ENCODE peak calls at places on chromosomes 12 and 14, in nine cellular contexts. Q is BJ, G is Peyer's patch, P is mammary epithelial cell, T is Karpas-422, S is pancreas, J is fibroblast of mammary gland, Z is ovary, R is tibial artery. U is an unnamed sample.

GRCh38 chr12:91778091-91778819 is 367.4 kb downstream of the BTG1 start:
- DNase-seq in Z (no peak), Q (no peak), P (no peak), R (peak), S (no peak), J (peak), T (no peak), G (no peak), U (no peak)

GRCh38 chr12:120353136-120353535 is 15.8 kb downstream of the MSI1 start:
- DNase-seq in S (peak), P (no peak), G (no peak), J (no peak), T (no peak), R (no peak), Z (no peak), Q (no peak), U (no peak)

GRCh38 chr14:59511916-59512530 is 27.7 kb downstream of the JKAMP start:
- DNase-seq in J (no peak), S (no peak), Q (no peak), R (no peak), P (no peak), Z (no peak), T (peak), G (no peak), U (no peak)

GRCh38 chr12:132289356-132290202 is 39.8 kb downstream of the GALNT9 start:
- DNase-seq in R (no peak), P (no peak), Q (no peak), T (no peak), S (peak), Z (no peak), G (no peak), J (no peak), U (no peak)

GRCh38 chr14:54450535-54450934 is 9.4 kb upstream of the CNIH1 start:
- DNase-seq in Z (no peak), R (no peak), G (no peak), J (peak), P (peak), S (no peak), T (peak), Q (peak), U (no peak)

GRCh38 chr14:100692859-100693558 is 33.7 kb upstream of the DLK1 start:
- DNase-seq in G (no peak), P (peak), Q (no peak), J (peak), R (no peak), T (no peak), S (peak), Z (no peak), U (peak)

GRCh38 chr12:11798856-11799530 is 149.5 kb downstream of the ETV6 start:
- DNase-seq in P (peak), J (peak), R (no peak), Z (no peak), T (no peak), Q (peak), S (no peak), G (no peak), U (peak)

GRCh38 chr14:22039938-22040780 is 366.5 kb upstream of the OR4E1 start:
- DNase-seq in P (peak), Z (no peak), T (peak), R (no peak), Q (no peak), G (peak), S (no peak), J (no peak), U (no peak)

GRCh38 chr12:103793512-103794045 is 47.5 kb downstream of the NT5DC3 start:
- DNase-seq in R (no peak), Z (no peak), T (no peak), G (no peak), J (no peak), Q (no peak), P (no peak), S (no peak), U (no peak)

GRCh38 chr12:6167327-6168280 is 32.6 kb upstream of the CD9 start:
- DNase-seq in S (no peak), G (peak), J (peak), P (peak), T (peak), Q (peak), R (peak), Z (no peak), U (peak)

GRCh38 chr12:76183459-76184186 is 99.1 kb upstream of the NAP1L1 start:
- DNase-seq in G (no peak), Z (no peak), R (no peak), P (peak), J (peak), Q (peak), S (no peak), T (no peak), U (peak)
- H3K4me3 ChIP-seq in G (no peak), Z (no peak), R (no peak), P (no peak), J (no peak), Q (no peak), S (no peak), T (no peak), U (no peak)

DNA sequence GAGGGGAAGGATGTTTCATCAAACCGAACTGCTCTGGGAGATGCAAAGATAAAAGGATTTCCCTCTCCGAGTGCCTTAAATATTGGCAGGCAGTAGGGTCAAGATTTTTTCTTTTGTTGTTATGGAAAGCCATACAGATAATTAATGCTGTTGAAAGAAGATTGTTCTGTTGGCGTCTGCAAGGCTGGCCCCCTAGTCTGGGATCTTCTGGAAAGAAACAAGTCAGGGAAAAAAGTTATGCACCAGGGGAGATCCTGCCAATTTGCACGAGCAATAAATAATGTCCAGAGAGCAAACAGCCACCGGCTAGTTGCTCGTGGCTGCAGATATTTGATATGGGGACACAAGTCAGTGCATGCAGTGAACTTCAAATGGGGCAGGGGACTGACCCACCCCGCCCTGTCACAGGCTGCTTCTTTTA is 202.1 kb upstream of the MYL2 start:
- DNase-seq in Z (no peak), J (no peak), P (no peak), R (no peak), T (no peak), G (no peak), Q (no peak), S (no peak), U (no peak)
- H3K4me3 ChIP-seq in Z (no peak), J (no peak), P (no peak), R (no peak), T (no peak), G (no peak), Q (no peak), S (no peak), U (no peak)

GRCh38 chr12:53336137-53336785 is at the start of gene SP7:
- DNase-seq in Q (no peak), J (no peak), T (no peak), Z (no peak), G (no peak), S (no peak), P (no peak), R (no peak), U (no peak)
- H3K4me3 ChIP-seq in Q (no peak), J (no peak), T (no peak), Z (no peak), G (no peak), S (no peak), P (no peak), R (no peak), U (no peak)

DNA sequence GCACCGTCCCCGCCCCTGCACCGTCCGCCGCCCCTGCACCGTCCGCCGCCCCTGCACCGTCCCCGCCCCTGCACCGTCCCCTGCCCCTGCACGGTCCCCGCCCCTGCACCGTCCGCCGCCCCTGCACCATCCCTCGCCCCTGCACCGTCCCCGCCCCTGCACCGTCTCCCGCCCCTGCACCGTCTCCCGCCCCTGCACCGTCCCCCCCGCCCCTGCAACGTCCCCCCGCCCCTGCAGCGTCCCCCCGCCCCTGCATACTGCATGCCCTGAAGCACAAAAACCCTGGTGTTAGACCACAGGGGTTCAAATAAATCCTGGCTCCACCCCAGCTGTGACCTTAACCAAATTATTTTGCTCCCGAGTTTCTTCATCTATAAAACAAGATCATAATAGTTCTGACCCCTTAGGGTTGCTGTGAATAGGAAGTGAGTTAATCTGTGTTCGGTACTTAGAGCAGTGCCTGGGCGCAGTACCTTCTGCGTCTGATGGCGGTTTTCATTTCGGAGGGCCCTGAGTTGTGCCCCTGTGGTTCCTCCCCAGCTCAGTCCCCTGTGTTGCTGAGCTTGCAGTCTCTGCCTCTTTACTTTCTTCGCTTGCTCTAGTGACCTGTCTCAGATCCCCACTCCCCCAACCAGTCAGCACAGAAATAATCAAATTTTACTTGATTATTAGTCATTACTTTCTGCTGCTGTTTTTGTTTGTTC is 38.2 kb downstream of the ESRRB start:
- DNase-seq in T (no peak), S (no peak), J (no peak), Q (no peak), Z (no peak), G (no peak), R (no peak), P (no peak), U (no peak)
- H3K4me3 ChIP-seq in T (no peak), S (no peak), J (no peak), Q (no peak), Z (no peak), G (no peak), R (no peak), P (no peak), U (no peak)